ENCODE peak calls at places on chromosome X, in four cellular contexts. V, A, J and Z are unnamed samples.

GRCh38 chrX:41958861-41959260 is 35.5 kb upstream of the CASK start:
- DNase-seq in V (no peak), A (no peak), J (no peak), Z (no peak)

GRCh38 chrX:40153335-40154221 is 55.8 kb upstream of the BCOR start:
- DNase-seq in V (peak; percentile 76), A (peak; percentile 35), J (no peak), Z (no peak)

GRCh38 chrX:103343105-103343504 is 13.1 kb downstream of the TCEAL7 start:
- DNase-seq in V (peak; percentile 61), A (peak; percentile 29), J (peak; percentile 35), Z (no peak)

GRCh38 chrX:2894885-2895292 is 34.2 kb downstream of the ARSD start:
- DNase-seq in V (peak; percentile 85), A (no peak), J (no peak), Z (no peak)

GRCh38 chrX:72142094-72142843 is 10.6 kb upstream of the RTL5 start:
- DNase-seq in V (peak; percentile 26), A (no peak), J (no peak), Z (no peak)

GRCh38 chrX:63750846-63751245 is 34.2 kb downstream of the ARHGEF9 start:
- DNase-seq in V (no peak), A (no peak), J (no peak), Z (no peak)

GRCh38 chrX:110847334-110847733 is 51.7 kb upstream of the CHRDL1 start:
- DNase-seq in V (peak; percentile 75), A (peak; percentile 33), J (peak; percentile 12), Z (peak; percentile 27)

GRCh38 chrX:122868626-122869025 is 315.5 kb upstream of the GRIA3 start:
- DNase-seq in V (no peak), A (no peak), J (peak; percentile 3), Z (no peak)

GRCh38 chrX:68995780-68996551 is 167.1 kb downstream of the EFNB1 start:
- DNase-seq in V (peak; percentile 62), A (no peak), J (peak; percentile 73), Z (peak; percentile 7)

GRCh38 chrX:153968754-153969124 is 2.9 kb downstream of the HCFC1 start:
- DNase-seq in V (no peak), A (no peak), J (no peak), Z (no peak)

GRCh38 chrX:68084765-68085164 is 348.5 kb downstream of the OPHN1 start:
- DNase-seq in V (no peak), A (no peak), J (peak; percentile 3), Z (no peak)

GRCh38 chrX:103063918-103064434 is at the start of gene BEX1:
- DNase-seq in V (peak; percentile 81), A (no peak), J (peak; percentile 13), Z (no peak)

GRCh38 chrX:10769165-10769564 is 148.8 kb upstream of the MID1 start:
- DNase-seq in V (peak; percentile 33), A (peak; percentile 32), J (no peak), Z (no peak)
- TF ChIP-seq CTCF in V (peak; percentile 45), A (peak; percentile 61), J (peak; percentile 48), Z (peak; percentile 38)

DNA sequence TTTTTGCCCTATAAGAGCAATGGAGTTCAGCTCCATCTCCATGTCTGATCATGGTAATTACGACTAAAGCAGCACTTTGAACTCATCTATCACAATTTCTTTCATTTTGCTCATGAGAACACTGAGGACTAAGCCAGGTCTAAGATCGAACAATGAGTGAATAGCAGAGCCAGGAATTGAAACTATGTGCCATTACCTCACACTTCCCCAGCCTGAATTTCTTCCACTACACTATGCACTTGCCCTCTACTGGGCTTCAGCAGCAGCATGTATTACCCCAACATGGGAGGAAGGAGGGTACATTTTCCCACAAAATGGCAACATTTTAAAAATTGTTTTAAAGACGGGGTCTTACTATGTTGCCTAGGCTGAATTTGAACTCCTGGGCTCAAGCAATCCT is 274.7 kb upstream of the FGF13 start:
- DNase-seq in V (no peak), A (no peak), J (no peak), Z (no peak)
- TF ChIP-seq CTCF in V (no peak), A (no peak), J (no peak), Z (no peak)

GRCh38 chrX:108246304-108246954 is 154.9 kb downstream of the ATG4A start:
- DNase-seq in V (no peak), A (no peak), J (no peak), Z (no peak)

GRCh38 chrX:108250654-108251579 is 159.3 kb downstream of the ATG4A start:
- DNase-seq in V (no peak), A (no peak), J (peak; percentile 6), Z (no peak)

DNA sequence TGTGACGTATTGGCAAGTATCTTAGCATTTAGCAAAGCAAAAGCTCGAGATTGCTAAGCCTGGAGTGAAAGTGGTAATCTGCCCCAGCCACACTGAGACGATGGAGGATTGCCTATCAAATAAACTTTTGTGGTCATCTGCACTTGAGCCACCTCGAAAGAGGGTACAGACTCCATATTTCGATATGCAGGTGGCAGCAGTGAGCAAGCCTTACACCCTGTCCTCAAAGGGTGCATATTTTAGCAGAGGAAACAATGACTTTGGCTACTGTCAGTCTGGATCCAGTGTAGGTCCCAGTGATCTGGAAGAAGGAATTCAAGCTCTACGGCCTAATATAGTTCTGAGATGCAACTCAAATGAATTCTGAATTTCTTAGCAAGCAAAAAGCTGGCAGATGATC is 153.9 kb downstream of the ATG4A start:
- DNase-seq in V (no peak), A (no peak), J (no peak), Z (no peak)
- TF ChIP-seq CTCF in V (no peak), A (peak; percentile 25), J (no peak), Z (peak; percentile 3)

GRCh38 chrX:12709047-12709446 is 82.2 kb upstream of the PRPS2 start:
- DNase-seq in V (peak; percentile 40), A (no peak), J (no peak), Z (no peak)
- TF ChIP-seq CTCF in V (peak; percentile 30), A (no peak), J (no peak), Z (no peak)

GRCh38 chrX:117835034-117835433 is 281.6 kb downstream of the KLHL13 start:
- DNase-seq in V (no peak), A (no peak), J (no peak), Z (no peak)

GRCh38 chrX:117840645-117841044 is 276.0 kb downstream of the KLHL13 start:
- DNase-seq in V (no peak), A (no peak), J (no peak), Z (no peak)

GRCh38 chrX:117838581-117839331 is 277.9 kb downstream of the KLHL13 start:
- DNase-seq in V (no peak), A (no peak), J (no peak), Z (no peak)

GRCh38 chrX:117843749-117844148 is 272.9 kb downstream of the KLHL13 start:
- DNase-seq in V (no peak), A (no peak), J (no peak), Z (no peak)

DNA sequence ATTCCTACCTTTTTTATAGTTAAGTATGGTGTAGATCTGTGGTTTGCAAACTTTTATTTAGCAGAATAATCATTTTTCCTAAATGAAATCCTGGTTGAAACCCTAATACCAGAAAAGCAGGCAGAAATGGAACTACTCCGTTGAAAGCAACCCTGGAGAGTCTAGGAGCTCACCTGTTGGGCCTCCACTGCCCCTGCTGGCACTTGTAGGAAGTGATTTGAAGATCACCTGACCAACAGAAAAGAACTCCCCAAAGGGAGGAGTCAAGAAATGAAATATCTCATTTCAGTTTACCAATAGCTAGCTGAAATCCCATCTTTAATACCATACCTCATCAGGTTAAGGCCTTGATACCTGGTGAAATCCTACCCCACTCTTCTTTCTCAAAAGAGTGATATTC is 277.1 kb downstream of the KLHL13 start:
- DNase-seq in V (no peak), A (no peak), J (no peak), Z (no peak)
- TF ChIP-seq CTCF in V (no peak), A (no peak), J (no peak), Z (no peak)

GRCh38 chrX:107707866-107708265 is 67.7 kb downstream of the TSC22D3 start:
- DNase-seq in V (no peak), A (no peak), J (no peak), Z (no peak)

GRCh38 chrX:107706309-107706708 is 69.3 kb downstream of the TSC22D3 start:
- DNase-seq in V (no peak), A (no peak), J (no peak), Z (no peak)

GRCh38 chrX:107704181-107704580 is 71.4 kb downstream of the TSC22D3 start:
- DNase-seq in V (no peak), A (no peak), J (no peak), Z (no peak)

GRCh38 chrX:107701493-107702121 is 73.3 kb downstream of the PRPS1 start:
- DNase-seq in V (no peak), A (no peak), J (no peak), Z (no peak)

GRCh38 chrX:107704587-107704986 is 71.0 kb downstream of the TSC22D3 start:
- DNase-seq in V (no peak), A (no peak), J (no peak), Z (no peak)
- TF ChIP-seq CTCF in V (no peak), A (no peak), J (no peak), Z (no peak)

GRCh38 chrX:70979136-70979762 is 48.4 kb upstream of the SLC7A3 start:
- DNase-seq in V (peak; percentile 51), A (peak; percentile 18), J (no peak), Z (no peak)
- TF ChIP-seq CTCF in V (peak; percentile 43), A (peak; percentile 35), J (peak; percentile 38), Z (peak; percentile 41)

DNA sequence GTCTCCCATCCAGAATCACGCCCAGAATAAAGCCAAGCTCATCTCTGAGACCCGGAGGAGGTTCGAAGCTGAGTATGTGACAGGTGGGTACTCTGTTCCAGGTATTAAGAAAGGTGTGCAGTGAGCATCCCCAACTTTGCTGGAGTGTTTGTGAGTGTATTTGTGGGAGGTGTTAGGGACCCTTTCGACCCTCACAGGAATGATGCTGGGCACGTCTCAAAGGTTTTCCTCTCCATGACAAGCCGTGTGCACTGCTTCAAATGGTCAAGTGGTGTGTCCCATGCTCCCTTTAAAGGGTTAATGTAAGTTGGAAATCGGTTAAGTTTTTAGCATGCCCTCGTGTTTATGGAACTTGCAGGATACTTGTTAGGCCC is 442 bp downstream of the MOSPD2 start:
- DNase-seq in V (peak; percentile 8), A (no peak), J (no peak), Z (no peak)
- TF ChIP-seq CTCF in V (no peak), A (no peak), J (no peak), Z (no peak)